ENCODE peak calls at places on chromosomes 12 and 14, in eight cellular contexts. R is foreskin fibroblast; I is NCI-H345; Y is GM03348; U is substantia nigra; Q is stimulated activated CD4-positive, alpha-beta T cell treated with anti-CD3 and anti-CD28 coated beads, Interleukin-15, amount 100 ng/mL, for 1 hour; G is C1 segment of cervical spinal cord; H is progenitor cell of endocrine pancreas. K is an unnamed sample.

GRCh38 chr12:8603858-8604257 is 8.8 kb downstream of the AICDA start:
- DNase-seq in R (no peak), I (no peak), Y (no peak), U (no peak), Q (no peak), G (no peak), H (no peak), K (no peak)

GRCh38 chr12:119668315-119668651 is 350 bp downstream of the PRKAB1 start:
- DNase-seq in R (no peak), I (no peak), Y (peak), U (no peak), Q (no peak), G (no peak), H (no peak), K (peak)

GRCh38 chr14:69088523-69089445 is 64.1 kb downstream of the DCAF5 start:
- DNase-seq in R (peak), I (no peak), Y (peak), U (no peak), Q (no peak), G (no peak), H (no peak), K (peak)

GRCh38 chr12:28027947-28028724 is 55.6 kb upstream of the PTHLH start:
- DNase-seq in R (no peak), I (no peak), Y (no peak), U (no peak), Q (no peak), G (no peak), H (no peak), K (peak)

GRCh38 chr14:75563931-75564330 is 14.5 kb upstream of the FLVCR2 start:
- DNase-seq in R (no peak), I (no peak), Y (no peak), U (no peak), Q (no peak), G (no peak), H (no peak), K (no peak)

GRCh38 chr12:92469837-92470236 is 233.0 kb upstream of the PLEKHG7 start:
- DNase-seq in R (no peak), I (no peak), Y (peak), U (no peak), Q (no peak), G (no peak), H (no peak), K (peak)

GRCh38 chr12:116465892-116466291 is 93.3 kb upstream of the MAP1LC3B2 start:
- DNase-seq in R (no peak), I (no peak), Y (no peak), U (no peak), Q (no peak), G (no peak), H (no peak), K (no peak)

GRCh38 chr12:5220835-5221234 is 177.2 kb downstream of the KCNA5 start:
- DNase-seq in R (no peak), I (no peak), Y (no peak), U (no peak), Q (no peak), G (no peak), H (no peak), K (no peak)

GRCh38 chr12:104063712-104064030 is 660 bp upstream of the HCFC2 start:
- DNase-seq in R (no peak), I (no peak), Y (no peak), U (no peak), Q (no peak), G (no peak), H (no peak), K (peak)

GRCh38 chr14:98112211-98112780 is 1159.7 kb downstream of the BCL11B start:
- DNase-seq in R (no peak), I (no peak), Y (no peak), U (no peak), Q (no peak), G (no peak), H (no peak), K (no peak)

GRCh38 chr12:113622410-113622809 is 150.7 kb upstream of the LHX5 start:
- DNase-seq in R (no peak), I (no peak), Y (no peak), U (no peak), Q (no peak), G (no peak), H (no peak), K (no peak)

GRCh38 chr12:5430639-5431603 is 987 bp upstream of the NTF3 start:
- DNase-seq in R (no peak), I (no peak), Y (peak), U (no peak), Q (no peak), G (no peak), H (no peak), K (no peak)

GRCh38 chr14:100749967-100750597 is 23.4 kb downstream of the DLK1 start:
- DNase-seq in R (no peak), I (no peak), Y (no peak), U (no peak), Q (no peak), G (no peak), H (no peak), K (no peak)

GRCh38 chr12:75779891-75780501 is 251.6 kb downstream of the PHLDA1 start:
- DNase-seq in R (no peak), I (no peak), Y (no peak), U (no peak), Q (no peak), G (no peak), H (no peak), K (peak)

GRCh38 chr14:102933618-102934231 is 11.3 kb downstream of the AMN start:
- DNase-seq in R (no peak), I (no peak), Y (no peak), U (no peak), Q (no peak), G (no peak), H (no peak), K (no peak)

GRCh38 chr12:124509676-124510300 is 57.6 kb downstream of the NCOR2 start:
- DNase-seq in R (peak), I (no peak), Y (peak), U (peak), Q (no peak), G (peak), H (no peak), K (peak)

GRCh38 chr12:123062682-123063426 is 82.4 kb downstream of the ARL6IP4 start:
- DNase-seq in R (peak), I (no peak), Y (peak), U (no peak), Q (no peak), G (no peak), H (no peak), K (peak)

GRCh38 chr14:92959761-92960680 is 37.1 kb downstream of the CHGA start:
- DNase-seq in R (no peak), I (peak), Y (no peak), U (no peak), Q (no peak), G (no peak), H (no peak), K (no peak)

GRCh38 chr12:43501705-43502104 is 50.3 kb downstream of the ADAMTS20 start:
- DNase-seq in R (peak), I (no peak), Y (peak), U (no peak), Q (no peak), G (no peak), H (no peak), K (peak)

GRCh38 chr14:79629891-79630560 is 581.3 kb downstream of the DIO2 start:
- DNase-seq in R (no peak), I (no peak), Y (no peak), U (no peak), Q (no peak), G (no peak), H (no peak), K (peak)

GRCh38 chr12:1927051-1927680 is 8.7 kb upstream of the CACNA2D4 start:
- DNase-seq in R (no peak), I (no peak), Y (no peak), U (no peak), Q (no peak), G (no peak), H (peak), K (no peak)

GRCh38 chr12:110038741-110039084 is 9.6 kb downstream of the C12orf76 start:
- DNase-seq in R (no peak), I (no peak), Y (no peak), U (no peak), Q (no peak), G (no peak), H (no peak), K (no peak)

GRCh38 chr12:63419119-63419518 is 249.2 kb downstream of the DPY19L2 start:
- DNase-seq in R (no peak), I (peak), Y (no peak), U (no peak), Q (no peak), G (no peak), H (no peak), K (no peak)

GRCh38 chr14:33062881-33063280 is 124.2 kb downstream of the NPAS3 start:
- DNase-seq in R (no peak), I (no peak), Y (peak), U (no peak), Q (no peak), G (no peak), H (no peak), K (peak)

GRCh38 chr12:80777587-80777986 is 60.9 kb downstream of the MYF5 start:
- DNase-seq in R (no peak), I (no peak), Y (no peak), U (no peak), Q (no peak), G (no peak), H (no peak), K (peak)

GRCh38 chr14:58826845-58827686 is 189.3 kb downstream of the DACT1 start:
- DNase-seq in R (no peak), I (no peak), Y (no peak), U (no peak), Q (no peak), G (no peak), H (no peak), K (no peak)

GRCh38 chr14:22070119-22070982 is 396.7 kb upstream of the OR4E1 start:
- DNase-seq in R (no peak), I (no peak), Y (no peak), U (no peak), Q (peak), G (no peak), H (no peak), K (no peak)

GRCh38 chr12:110543252-110543959 is 39.7 kb downstream of the PPTC7 start:
- DNase-seq in R (peak), I (no peak), Y (no peak), U (peak), Q (no peak), G (peak), H (no peak), K (peak)

GRCh38 chr14:74503973-74504335 is 10.4 kb downstream of the ISCA2 start:
- DNase-seq in R (no peak), I (no peak), Y (no peak), U (no peak), Q (no peak), G (no peak), H (no peak), K (no peak)

GRCh38 chr14:56196274-56196673 is 78.1 kb downstream of the PELI2 start:
- DNase-seq in R (peak), I (no peak), Y (peak), U (no peak), Q (no peak), G (no peak), H (no peak), K (peak)

GRCh38 chr12:5512585-5512970 is 80.7 kb downstream of the NTF3 start:
- DNase-seq in R (no peak), I (no peak), Y (no peak), U (no peak), Q (no peak), G (no peak), H (peak), K (no peak)

GRCh38 chr14:104603623-104604401 is 760 bp downstream of the TMEM179 start:
- DNase-seq in R (no peak), I (peak), Y (no peak), U (no peak), Q (no peak), G (no peak), H (no peak), K (no peak)

GRCh38 chr14:70641548-70642312 is at the start of gene TTC9:
- DNase-seq in R (no peak), I (peak), Y (peak), U (no peak), Q (no peak), G (peak), H (peak), K (peak)

GRCh38 chr12:112294793-112295192 is 87.4 kb downstream of the HECTD4 start:
- DNase-seq in R (peak), I (no peak), Y (no peak), U (no peak), Q (no peak), G (no peak), H (no peak), K (peak)

GRCh38 chr12:107560194-107560905 is 125.2 kb upstream of the PWP1 start:
- DNase-seq in R (no peak), I (no peak), Y (no peak), U (no peak), Q (no peak), G (no peak), H (no peak), K (no peak)

GRCh38 chr12:6592087-6592486 is 15.1 kb downstream of the CHD4 start:
- DNase-seq in R (no peak), I (no peak), Y (no peak), U (no peak), Q (no peak), G (no peak), H (no peak), K (no peak)